ENCODE peak calls at places on chromosomes 13 and 19, in eight cellular contexts. One of them, this sample, is unnamed.

GRCh38 chr13:21603531-21604448 is at the start of gene MICU2:
- DNase-seq in heart right ventricle: peak
- DNase-seq in progenitor cell of endocrine pancreas: peak
- DNase-seq in neural crest cell: peak
- DNase-seq in fibroblast of mammary gland: peak
- DNase-seq in endodermal cell: peak
- DNase-seq in Peyer's patch: peak
- DNase-seq in adrenal gland: peak
- DNase-seq in this sample: peak

GRCh38 chr13:71260246-71260645 is 606.8 kb downstream of the DACH1 start:
- DNase-seq in heart right ventricle: no peak
- DNase-seq in progenitor cell of endocrine pancreas: no peak
- DNase-seq in neural crest cell: no peak
- DNase-seq in fibroblast of mammary gland: no peak
- DNase-seq in endodermal cell: no peak
- DNase-seq in Peyer's patch: no peak
- DNase-seq in adrenal gland: no peak
- DNase-seq in this sample: no peak

GRCh38 chr19:35011737-35012682 is 11.9 kb downstream of the GRAMD1A start:
- DNase-seq in heart right ventricle: no peak
- DNase-seq in progenitor cell of endocrine pancreas: no peak
- DNase-seq in neural crest cell: no peak
- DNase-seq in fibroblast of mammary gland: no peak
- DNase-seq in endodermal cell: no peak
- DNase-seq in Peyer's patch: no peak
- DNase-seq in adrenal gland: no peak
- DNase-seq in this sample: no peak

GRCh38 chr19:1247747-1248453 is 483 bp upstream of the MIDN start:
- DNase-seq in heart right ventricle: peak
- DNase-seq in progenitor cell of endocrine pancreas: no peak
- DNase-seq in neural crest cell: no peak
- DNase-seq in fibroblast of mammary gland: peak
- DNase-seq in endodermal cell: peak
- DNase-seq in Peyer's patch: peak
- DNase-seq in adrenal gland: peak
- DNase-seq in this sample: no peak

GRCh38 chr13:79742923-79743322 is 262.0 kb downstream of the NDFIP2 start:
- DNase-seq in heart right ventricle: no peak
- DNase-seq in progenitor cell of endocrine pancreas: no peak
- DNase-seq in neural crest cell: no peak
- DNase-seq in fibroblast of mammary gland: no peak
- DNase-seq in endodermal cell: no peak
- DNase-seq in Peyer's patch: no peak
- DNase-seq in adrenal gland: no peak
- DNase-seq in this sample: no peak

GRCh38 chr19:29833614-29834261 is 21.9 kb downstream of the CCNE1 start:
- DNase-seq in heart right ventricle: no peak
- DNase-seq in progenitor cell of endocrine pancreas: no peak
- DNase-seq in neural crest cell: no peak
- DNase-seq in fibroblast of mammary gland: no peak
- DNase-seq in endodermal cell: no peak
- DNase-seq in Peyer's patch: no peak
- DNase-seq in adrenal gland: no peak
- DNase-seq in this sample: no peak

GRCh38 chr19:49746206-49746958 is 16.7 kb downstream of the TSKS start:
- DNase-seq in heart right ventricle: peak
- DNase-seq in progenitor cell of endocrine pancreas: no peak
- DNase-seq in neural crest cell: peak
- DNase-seq in fibroblast of mammary gland: peak
- DNase-seq in endodermal cell: peak
- DNase-seq in Peyer's patch: no peak
- DNase-seq in adrenal gland: peak
- DNase-seq in this sample: peak

GRCh38 chr13:44759723-44760360 is 183.7 kb upstream of the TSC22D1 start:
- DNase-seq in heart right ventricle: no peak
- DNase-seq in progenitor cell of endocrine pancreas: no peak
- DNase-seq in neural crest cell: no peak
- DNase-seq in fibroblast of mammary gland: no peak
- DNase-seq in endodermal cell: no peak
- DNase-seq in Peyer's patch: no peak
- DNase-seq in adrenal gland: no peak
- DNase-seq in this sample: no peak

GRCh38 chr13:110306960-110307696 is at the start of the genes COL4A1 and COL4A2:
- DNase-seq in heart right ventricle: peak
- DNase-seq in progenitor cell of endocrine pancreas: peak
- DNase-seq in neural crest cell: peak
- DNase-seq in fibroblast of mammary gland: peak
- DNase-seq in endodermal cell: peak
- DNase-seq in Peyer's patch: no peak
- DNase-seq in adrenal gland: no peak
- DNase-seq in this sample: no peak

This sample was measured in HuH-7.